ENCODE peak calls at places on chromosomes 12 and 14, in six cellular contexts. J, G, B, W, U and L are unnamed samples.

GRCh38 chr14:105989746-105990302 is 463.4 kb downstream of the TMEM121 start:
- DNase-seq in B (no peak), J (no peak), G (no peak), U (no peak), W (no peak), L (no peak)

GRCh38 chr12:116497051-116497529 is 62.1 kb upstream of the MAP1LC3B2 start:
- DNase-seq in U (no peak), B (no peak), G (no peak), J (no peak), W (no peak), L (no peak)

GRCh38 chr12:130316269-130316668 is 21.4 kb upstream of the PIWIL1 start:
- DNase-seq in B (no peak), J (no peak), W (no peak), U (no peak), G (no peak), L (no peak)

GRCh38 chr14:81208489-81208888 is 12.3 kb downstream of the GTF2A1 start:
- DNase-seq in W (no peak), B (no peak), U (no peak), G (peak), J (no peak), L (no peak)

GRCh38 chr14:56811596-56812363 is 1.5 kb upstream of the OTX2 start:
- DNase-seq in W (no peak), G (no peak), B (peak), U (no peak), J (no peak), L (no peak)

GRCh38 chr12:113862570-113863454 is 103.3 kb downstream of the RBM19 start:
- DNase-seq in J (no peak), G (no peak), B (no peak), U (no peak), W (peak), L (no peak)

GRCh38 chr14:68509188-68509953 is 283.5 kb downstream of the ZFP36L1 start:
- DNase-seq in U (no peak), J (no peak), W (no peak), G (no peak), B (peak), L (no peak)

GRCh38 chr14:53367631-53368030 is 214.5 kb upstream of the DDHD1 start:
- DNase-seq in J (no peak), U (no peak), W (peak), G (no peak), B (no peak), L (no peak)

GRCh38 chr14:69693145-69693544 is 73.8 kb upstream of the SRSF5 start:
- DNase-seq in G (no peak), U (no peak), J (no peak), W (peak), B (no peak), L (no peak)

GRCh38 chr14:22478670-22479069 is 110.4 kb downstream of the DAD1 start:
- DNase-seq in G (no peak), W (peak), J (no peak), B (no peak), U (no peak), L (no peak)

GRCh38 chr12:111246477-111247011 is 122.4 kb downstream of the PHETA1 start:
- DNase-seq in J (no peak), G (no peak), W (no peak), B (no peak), U (no peak), L (no peak)

GRCh38 chr14:95515080-95515489 is 1.4 kb downstream of the SYNE3 start:
- DNase-seq in U (no peak), W (peak), J (peak), G (no peak), B (no peak), L (peak)

GRCh38 chr14:40757376-40757775 is 849.3 kb upstream of the LRFN5 start:
- DNase-seq in J (no peak), U (no peak), B (no peak), G (no peak), W (no peak), L (no peak)

GRCh38 chr12:2145433-2145832 is 92.6 kb downstream of the CACNA1C start:
- DNase-seq in B (no peak), W (no peak), J (no peak), G (no peak), U (no peak), L (no peak)

GRCh38 chr12:69497308-69498026 is 27.3 kb downstream of the FRS2 start:
- DNase-seq in U (no peak), W (peak), B (no peak), J (no peak), G (no peak), L (no peak)

GRCh38 chr12:115709410-115710065 is 568.0 kb downstream of the MED13L start:
- DNase-seq in U (no peak), W (peak), G (no peak), B (no peak), J (no peak), L (peak)

GRCh38 chr14:95069547-95069946 is 87.8 kb downstream of the DICER1 start:
- DNase-seq in B (no peak), U (no peak), G (no peak), J (peak), W (no peak), L (no peak)

GRCh38 chr12:71694099-71694820 is 8.4 kb downstream of the TMEM19 start:
- DNase-seq in J (no peak), B (no peak), U (no peak), G (no peak), W (no peak), L (no peak)

GRCh38 chr12:26748741-26749431 is 84.1 kb downstream of the ITPR2 start:
- DNase-seq in W (peak), J (no peak), G (no peak), U (no peak), B (no peak), L (no peak)

GRCh38 chr12:31828057-31828456 is 99.2 kb upstream of the AMN1 start:
- DNase-seq in U (no peak), J (no peak), W (no peak), B (no peak), G (no peak), L (no peak)

GRCh38 chr12:31834158-31834557 is 105.3 kb upstream of the AMN1 start:
- DNase-seq in G (no peak), J (no peak), U (no peak), W (no peak), B (no peak), L (no peak)

GRCh38 chr12:31835276-31835882 is 106.6 kb upstream of the AMN1 start:
- DNase-seq in G (no peak), B (no peak), U (peak), J (no peak), W (no peak), L (no peak)

GRCh38 chr12:31833541-31833840 is 104.7 kb upstream of the AMN1 start:
- DNase-seq in B (no peak), G (no peak), J (no peak), U (no peak), W (no peak), L (no peak)

GRCh38 chr12:31832740-31833540 is 104.1 kb upstream of the AMN1 start:
- DNase-seq in U (no peak), W (no peak), B (no peak), G (no peak), J (no peak), L (no peak)
- H3K27ac ChIP-seq in U (no peak), W (no peak), B (no peak), G (no peak), J (no peak), L (no peak)

GRCh38 chr14:99410019-99410418 is 70.6 kb downstream of the SETD3 start:
- DNase-seq in W (no peak), G (no peak), U (no peak), B (no peak), J (peak), L (no peak)

GRCh38 chr14:99415496-99416281 is 65.0 kb downstream of the SETD3 start:
- DNase-seq in G (no peak), U (peak), B (no peak), W (peak), J (no peak), L (peak)

GRCh38 chr14:99412122-99413061 is 68.3 kb downstream of the SETD3 start:
- DNase-seq in J (no peak), W (peak), U (peak), G (no peak), B (no peak), L (no peak)

GRCh38 chr14:99413972-99414371 is 66.7 kb downstream of the SETD3 start:
- DNase-seq in G (no peak), U (no peak), W (no peak), B (no peak), J (no peak), L (no peak)

DNA sequence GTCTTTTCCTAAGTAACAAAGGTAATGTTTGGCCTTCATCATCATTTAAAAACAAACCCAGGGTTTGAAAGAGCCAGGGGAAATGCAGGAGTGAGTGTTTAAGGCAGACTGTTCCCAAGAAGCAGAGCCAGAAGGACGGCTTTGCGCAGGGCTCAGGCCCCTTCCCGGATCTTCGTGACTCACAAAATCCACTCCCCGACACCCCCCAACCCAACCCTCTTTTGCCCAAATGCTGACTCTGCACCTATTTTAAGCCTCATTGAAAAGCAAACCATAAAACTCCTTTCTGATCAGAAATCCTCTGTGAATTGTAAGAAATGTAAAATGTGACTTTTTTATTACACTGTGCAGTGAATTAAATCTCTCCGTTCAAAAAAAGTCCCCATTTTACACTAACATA is 67.5 kb downstream of the SETD3 start:
- DNase-seq in W (no peak), B (no peak), G (no peak), J (no peak), U (no peak), L (no peak)
- H3K4me3 ChIP-seq in W (no peak), B (no peak), G (no peak), J (no peak), U (no peak), L (no peak)

GRCh38 chr14:74635831-74636230 is 23.8 kb upstream of the LTBP2 start:
- DNase-seq in J (no peak), B (no peak), G (no peak), U (no peak), W (no peak), L (no peak)
- H3K27ac ChIP-seq in J (no peak), B (no peak), G (no peak), U (no peak), W (peak), L (no peak)

DNA sequence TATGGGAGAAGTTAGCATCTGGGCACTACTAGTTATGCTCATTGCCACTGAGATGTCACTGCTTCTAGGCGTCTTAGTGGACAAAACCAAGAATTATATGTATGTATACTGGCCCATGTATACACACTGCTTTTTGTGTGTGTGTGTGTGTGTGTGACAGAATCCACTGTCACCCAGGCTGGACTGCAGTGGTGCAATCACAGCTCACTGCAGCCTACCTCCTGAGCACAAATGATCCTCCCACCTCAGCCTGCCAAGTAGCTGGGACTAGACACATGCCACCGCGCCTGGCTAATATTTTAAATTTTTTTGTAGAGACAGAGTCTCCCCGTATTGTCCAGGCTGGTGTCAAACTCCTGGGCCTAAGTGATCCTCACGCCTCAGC is 25.2 kb downstream of the LIMA1 start:
- DNase-seq in G (no peak), W (no peak), J (peak), B (no peak), U (no peak), L (peak)
- H3K4me3 ChIP-seq in G (no peak), W (no peak), J (no peak), B (no peak), U (no peak), L (no peak)

DNA sequence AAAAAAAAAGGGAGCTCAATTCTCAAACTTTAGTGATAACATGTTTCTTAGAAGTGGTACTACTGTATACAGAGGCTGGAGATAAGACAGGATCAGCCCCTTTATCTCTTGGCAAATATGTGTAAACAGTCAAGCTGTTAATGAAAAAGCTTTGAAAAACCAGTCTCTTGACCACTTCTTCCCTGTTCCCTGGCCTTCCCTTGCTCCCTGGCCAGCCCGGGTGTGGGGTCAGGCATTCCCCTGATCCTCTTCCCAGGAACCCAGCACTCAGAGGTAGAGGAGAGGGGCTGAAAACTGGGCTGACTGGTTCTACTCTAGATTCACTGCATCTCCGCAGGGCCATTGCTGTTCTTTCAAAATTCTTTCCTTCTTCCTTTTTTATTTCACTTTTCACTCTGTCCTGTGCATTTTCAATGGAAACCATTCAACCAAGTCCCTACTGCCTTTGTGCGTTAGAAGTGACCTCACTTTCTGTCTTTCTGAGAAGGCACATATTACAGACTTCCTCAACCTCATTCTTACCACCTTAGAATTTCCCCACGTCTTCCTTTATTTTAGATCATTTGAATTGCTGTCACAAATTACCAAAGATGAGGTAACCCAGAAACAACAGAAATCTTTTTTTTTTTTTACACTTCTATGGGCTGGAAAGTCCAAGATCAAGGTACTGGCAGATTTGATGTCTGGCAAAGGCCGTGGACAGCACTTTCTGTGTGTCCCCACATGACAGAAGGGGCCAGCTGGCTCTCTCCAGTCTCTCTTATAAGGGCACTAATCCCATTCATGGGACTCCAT is 5.7 kb downstream of the GNG2 start:
- DNase-seq in J (no peak), B (no peak), G (no peak), U (no peak), W (no peak), L (no peak)
- H3K27ac ChIP-seq in J (no peak), B (no peak), G (no peak), U (no peak), W (no peak), L (no peak)

GRCh38 chr12:20368653-20369163 is 371 bp downstream of the PDE3A start:
- DNase-seq in J (peak), G (peak), U (no peak), W (peak), B (no peak), L (no peak)
- H3K4me3 ChIP-seq in J (peak), G (peak), U (no peak), W (peak), B (peak), L (peak)